ENCODE peak calls at places on chromosome 22, in five cellular contexts. E, C, J, K and F are unnamed samples.

GRCh38 chr22:37166675-37167066 is 17.0 kb upstream of the IL2RB start:
- DNase-seq in K (peak; percentile 91), J (peak; percentile 92), E (peak; percentile 91), C (peak; percentile 91), F (peak; percentile 98)

GRCh38 chr22:48536691-48537591 is 1290.7 kb downstream of the BRD1 start:
- DNase-seq in E (no peak), C (no peak), J (peak; percentile 74), K (no peak), F (peak; percentile 83)

GRCh38 chr22:48940988-48941902 is 886.4 kb downstream of the BRD1 start:
- DNase-seq in C (peak; percentile 8), E (peak; percentile 3), K (no peak), J (peak; percentile 50), F (peak; percentile 66)

GRCh38 chr22:37127350-37127878 is 17.9 kb upstream of the TMPRSS6 start:
- DNase-seq in K (no peak), E (no peak), J (no peak), C (no peak), F (peak; percentile 14)

GRCh38 chr22:30159561-30160353 is 79.5 kb downstream of the HORMAD2 start:
- DNase-seq in K (peak; percentile 25), C (no peak), E (no peak), J (no peak), F (peak; percentile 55)

GRCh38 chr22:38176170-38176741 is 5.4 kb downstream of the PLA2G6 start:
- DNase-seq in E (peak; percentile 56), J (peak; percentile 81), K (no peak), C (no peak), F (peak; percentile 88)

GRCh38 chr22:48494256-48494967 is 1333.3 kb downstream of the BRD1 start:
- DNase-seq in K (no peak), J (peak; percentile 40), E (no peak), C (no peak), F (peak; percentile 55)

GRCh38 chr22:42928969-42929837 is 72.1 kb upstream of the ARFGAP3 start:
- DNase-seq in J (peak; percentile 72), C (no peak), K (no peak), E (no peak), F (peak; percentile 82)

GRCh38 chr22:26550498-26551033 is 38.3 kb upstream of the TFIP11 start:
- DNase-seq in E (no peak), C (no peak), K (no peak), J (peak; percentile 86), F (peak; percentile 96)

GRCh38 chr22:23121026-23121823 is 20.6 kb downstream of the RSPH14 start:
- DNase-seq in K (no peak), J (no peak), C (no peak), E (no peak), F (peak; percentile 72)
- H3K4me1 ChIP-seq in K (no peaks in the 10 kb centered on the region), J (no peaks in the 10 kb centered on the region), C (no peaks in the 10 kb centered on the region), E (no peaks in the 10 kb centered on the region), F (no peaks in the 10 kb centered on the region)

GRCh38 chr22:50526849-50527801 is 1.7 kb upstream of the SCO2 start:
- DNase-seq in K (peak; percentile 44), E (peak; percentile 74), J (peak; percentile 86), C (peak; percentile 68), F (peak; percentile 91)
- TF ChIP-seq CTCF in K (no peak), E (no peak), J (no peak), C (no peak), F (no peak)

DNA sequence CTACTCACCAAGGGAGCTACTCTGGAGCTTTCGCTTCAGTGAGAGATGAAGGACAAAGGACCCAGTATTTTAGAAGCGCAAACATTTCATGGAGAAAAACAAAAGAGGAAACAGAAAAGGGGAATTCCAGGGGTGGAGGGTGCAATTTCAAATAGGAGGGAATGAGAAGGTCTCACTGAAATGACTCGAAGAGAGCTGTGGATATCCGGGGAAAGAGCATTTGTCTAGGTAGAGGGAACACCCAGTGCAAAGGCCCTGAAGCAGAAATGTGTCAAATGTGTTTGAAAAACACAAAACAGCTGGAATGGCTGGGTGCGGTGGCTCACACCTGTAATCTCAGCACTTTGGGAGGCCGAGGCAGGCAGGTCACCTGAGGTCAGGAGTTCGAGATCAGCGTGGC is 2.4 kb downstream of the RPS19BP1 start:
- DNase-seq in C (no peak), E (no peak), J (no peak), K (no peak), F (peak; percentile 57)
- H3K27ac ChIP-seq in C (peak overlapping the region; percentile 89), E (peak overlapping the region; percentile 85), J (no peak overlapping the region), K (no peak overlapping the region), F (no peak overlapping the region)

DNA sequence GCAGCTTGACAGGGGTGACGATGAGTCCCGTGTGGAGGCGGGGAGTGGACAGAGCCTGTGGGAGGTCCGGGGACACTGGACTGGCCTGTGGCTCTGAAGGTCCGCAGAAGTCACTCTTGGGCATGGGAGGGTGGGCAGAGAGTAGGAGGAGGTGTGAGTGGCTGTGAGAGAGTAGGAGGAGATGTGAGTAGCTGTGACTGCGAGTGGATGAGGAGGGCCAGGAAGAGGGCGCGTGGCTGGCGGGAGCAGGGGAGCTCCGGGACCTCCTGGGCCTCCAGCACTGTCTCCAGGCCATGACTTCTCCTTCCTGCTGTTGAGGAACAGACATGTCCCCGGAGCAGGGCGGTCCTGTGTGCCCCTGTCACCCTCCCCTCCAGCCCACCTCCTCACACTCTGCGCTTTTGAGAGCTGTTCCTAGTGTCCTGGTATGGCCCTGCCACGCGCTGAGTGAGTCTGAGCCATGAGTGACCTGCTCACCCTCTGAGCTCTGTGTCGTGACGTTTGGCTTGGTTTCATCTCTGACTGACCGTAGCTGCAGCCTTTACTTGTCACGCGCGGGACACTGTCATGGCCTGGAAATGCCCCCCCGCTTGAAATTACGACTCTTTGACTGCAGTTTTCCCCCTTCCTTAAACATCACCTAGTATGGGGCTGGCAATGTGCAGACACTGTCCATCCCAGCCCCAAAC is 391.5 kb downstream of the TBC1D22A start:
- DNase-seq in E (no peak), C (no peak), K (no peak), J (no peak), F (no peak)
- H3K4me1 ChIP-seq in E (no peaks in the 10 kb centered on the region), C (no peaks in the 10 kb centered on the region), K (no peaks in the 10 kb centered on the region), J (no peaks in the 10 kb centered on the region), F (peaks cover 15% of the 10 kb centered on the region)

DNA sequence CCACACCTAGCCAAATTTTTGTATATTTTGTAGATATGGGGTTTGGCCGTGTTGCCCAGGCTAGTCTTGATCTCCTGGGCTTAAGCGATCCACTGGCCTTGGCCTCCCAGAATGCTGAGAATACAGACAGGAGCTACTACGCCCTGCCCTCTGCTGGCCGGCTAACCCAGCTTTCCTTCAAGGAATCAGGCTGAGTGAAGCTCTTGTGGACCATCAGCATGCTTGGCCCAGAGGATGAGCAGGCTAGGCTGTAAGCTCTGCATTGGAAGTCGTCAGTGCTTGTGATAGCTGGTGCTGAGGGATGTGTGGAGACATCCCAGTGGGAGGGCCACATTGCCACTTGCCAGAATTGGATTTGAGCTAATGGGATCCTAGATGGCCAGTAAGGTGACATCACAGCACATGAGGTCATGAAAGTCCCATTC is 60.6 kb downstream of the MED15 start:
- DNase-seq in K (no peak), J (peak; percentile 51), C (no peak), E (no peak), F (peak; percentile 82)
- TF ChIP-seq CTCF in K (peak; percentile 23), J (peak; percentile 9), C (no peak), E (no peak), F (peak; percentile 66)

GRCh38 chr22:31871475-31871874 is 72.9 kb upstream of the YWHAH start:
- DNase-seq in C (no peak), J (no peak), K (no peak), E (no peak), F (no peak)
- H3K27ac ChIP-seq in C (peak overlapping the region; percentile 42), J (no peak overlapping the region), K (no peak overlapping the region), E (no peak overlapping the region), F (peak overlapping the region; percentile 14)

DNA sequence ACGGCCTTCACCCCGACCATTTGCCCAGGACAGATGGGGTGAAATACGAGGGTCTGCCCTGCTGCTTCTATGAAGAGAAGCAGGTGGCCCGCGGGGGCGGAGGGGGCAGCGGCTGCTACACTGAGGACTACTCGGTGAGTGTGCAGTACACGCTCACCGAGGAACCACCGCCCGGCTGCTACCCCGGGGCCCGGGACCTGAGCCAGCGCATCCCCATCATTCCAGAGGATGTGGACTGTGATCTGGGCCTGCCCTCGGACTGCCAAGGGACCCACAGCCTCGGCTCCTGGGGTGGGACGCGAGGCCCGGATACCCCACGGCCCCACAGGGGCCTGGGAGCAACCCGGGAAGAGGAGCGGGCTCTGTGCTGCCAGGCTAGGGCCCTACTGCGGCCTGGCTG is 11.2 kb downstream of the C22orf31 start:
- DNase-seq in E (no peak), J (no peak), K (no peak), C (no peak), F (peak; percentile 35)
- H3K4me1 ChIP-seq in E (no peaks in the 10 kb centered on the region), J (no peaks in the 10 kb centered on the region), K (no peaks in the 10 kb centered on the region), C (no peaks in the 10 kb centered on the region), F (no peaks in the 10 kb centered on the region)

DNA sequence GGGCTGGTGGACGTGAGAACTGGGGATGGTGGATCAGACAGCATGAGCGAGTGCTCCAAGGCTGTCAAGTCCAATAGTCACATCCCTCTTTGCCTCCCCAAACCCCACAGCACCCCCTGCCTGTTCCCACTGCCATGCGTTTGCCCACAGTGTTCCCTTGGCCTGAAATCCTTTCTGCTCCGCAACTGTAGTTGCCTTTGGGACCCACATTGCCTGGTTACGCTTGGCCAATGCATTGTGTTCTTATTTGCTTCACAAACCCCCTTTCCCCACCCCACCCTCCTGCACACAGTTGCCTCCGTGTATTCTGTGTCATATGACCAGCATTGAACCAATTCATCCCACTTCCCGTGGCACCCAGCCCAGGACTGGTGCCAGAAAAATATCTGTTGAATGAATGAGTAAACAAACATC is 2.1 kb upstream of the KIAA0930 start:
- DNase-seq in J (no peak), K (no peak), E (peak; percentile 56), C (peak; percentile 64), F (peak; percentile 58)
- TF ChIP-seq CTCF in J (no peak), K (no peak), E (no peak), C (no peak), F (peak; percentile 34)

GRCh38 chr22:23386245-23386631 is 193.9 kb downstream of the IGLL1 start:
- DNase-seq in C (no peak), J (no peak), K (no peak), E (no peak), F (peak; percentile 86)
- H3K27ac ChIP-seq in C (no peak overlapping the region), J (no peak overlapping the region), K (no peak overlapping the region), E (no peak overlapping the region), F (no peak overlapping the region)